ENCODE peak calls at places on chromosomes 1 and 21, in nine cellular contexts. B is ovary; V is lung microvascular endothelial cell; P is fibroblast of pulmonary artery; W is ecto neural progenitor cell; K is HEK293T; G is NCI-H2081; U is NCI-H345; L is activated CD8-positive, alpha-beta memory T cell treated with anti-CD3 and anti-CD28 coated beads for 4 hours. X is an unnamed sample.

GRCh38 chr21:29022141-29022540 is 2.3 kb upstream of the USP16 start:
- DNase-seq in B (no peak), V (no peak), P (no peak), W (no peak), K (no peak), G (no peak), U (no peak), L (no peak), X (no peak)

GRCh38 chr1:243294723-243295121 is 38.9 kb downstream of the SDCCAG8 start:
- DNase-seq in B (no peak), V (peak), P (peak), W (no peak), K (no peak), G (no peak), U (no peak), L (no peak), X (no peak)

GRCh38 chr1:156528231-156528630 is 27.7 kb upstream of the MEF2D start:
- DNase-seq in B (no peak), V (no peak), P (no peak), W (no peak), K (no peak), G (no peak), U (no peak), L (no peak), X (no peak)

GRCh38 chr21:18155508-18156193 is 89.0 kb upstream of the CHODL start:
- DNase-seq in B (no peak), V (peak), P (peak), W (no peak), K (no peak), G (no peak), U (peak), L (no peak), X (no peak)

GRCh38 chr1:46244656-46245371 is 2.7 kb upstream of the RAD54L start:
- DNase-seq in B (no peak), V (peak), P (peak), W (no peak), K (peak), G (peak), U (no peak), L (no peak), X (no peak)

GRCh38 chr1:160451119-160451858 is 50.9 kb downstream of the VANGL2 start:
- DNase-seq in B (no peak), V (no peak), P (no peak), W (no peak), K (no peak), G (no peak), U (no peak), L (no peak), X (no peak)

GRCh38 chr1:34781844-34782391 is 904 bp downstream of the GJB3 start:
- DNase-seq in B (no peak), V (no peak), P (no peak), W (no peak), K (no peak), G (no peak), U (no peak), L (no peak), X (no peak)

GRCh38 chr1:26833432-26834405 is 7.2 kb downstream of the ZDHHC18 start:
- DNase-seq in B (no peak), V (no peak), P (no peak), W (peak), K (no peak), G (no peak), U (no peak), L (peak), X (no peak)

GRCh38 chr1:47754221-47754620 is 243.0 kb downstream of the TRABD2B start:
- DNase-seq in B (no peak), V (no peak), P (no peak), W (no peak), K (no peak), G (no peak), U (no peak), L (no peak), X (no peak)

GRCh38 chr1:160169553-160170399 is 18.4 kb downstream of the ATP1A4 start:
- DNase-seq in B (no peak), V (no peak), P (no peak), W (peak), K (no peak), G (peak), U (peak), L (no peak), X (peak)

GRCh38 chr1:84412316-84412942 is 14.1 kb downstream of the DNASE2B start:
- DNase-seq in B (no peak), V (no peak), P (peak), W (no peak), K (no peak), G (no peak), U (no peak), L (no peak), X (no peak)

GRCh38 chr1:59703226-59703917 is 111.4 kb upstream of the HOOK1 start:
- DNase-seq in B (no peak), V (no peak), P (peak), W (no peak), K (no peak), G (no peak), U (no peak), L (no peak), X (peak)

GRCh38 chr1:201742476-201742875 is 86.5 kb upstream of the IPO9 start:
- DNase-seq in B (no peak), V (no peak), P (no peak), W (no peak), K (no peak), G (no peak), U (no peak), L (no peak), X (no peak)